ENCODE peak calls at places on chromosomes 5 and 9, in eight cellular contexts. X is uterus, E is heart right ventricle, Y is left lung, D is mesenchymal stem cell, K is body of pancreas, S is esophagus squamous epithelium, R is mammary epithelial cell. F is an unnamed sample. For H3K4me1 and H3K9me3, the result is how much of the 10 kb centered on the place peaks cover.

GRCh38 chr5:168851902-168852321 is 272.7 kb upstream of the PANK3 start:
- DNase-seq in R (peak), S (no peak), K (no peak), X (no peak), E (peak), D (peak), Y (no peak), F (no peak)

GRCh38 chr9:80093695-80094094 is 521.9 kb downstream of the TLE4 start:
- DNase-seq in D (no peak), E (no peak), Y (no peak), R (no peak), X (no peak), S (no peak), K (no peak), F (no peak)

GRCh38 chr9:72855321-72855720 is 97.5 kb downstream of the ALDH1A1 start:
- DNase-seq in E (no peak), K (no peak), D (no peak), S (no peak), X (no peak), R (no peak), Y (no peak), F (no peak)

GRCh38 chr5:42767491-42768105 is 11.0 kb downstream of the CCDC152 start:
- DNase-seq in R (peak), X (no peak), Y (no peak), S (no peak), D (peak), E (no peak), K (no peak), F (no peak)

GRCh38 chr5:120457839-120458507 is 6.1 kb upstream of the PRR16 start:
- DNase-seq in D (peak), K (peak), X (peak), E (peak), Y (peak), R (peak), S (no peak), F (no peak)

GRCh38 chr9:5949103-5949699 is 58.5 kb downstream of the MLANA start:
- DNase-seq in E (no peak), S (no peak), X (no peak), Y (no peak), R (peak), D (peak), K (no peak), F (no peak)

GRCh38 chr9:86202338-86202882 is 57.0 kb downstream of the C9orf153 start:
- DNase-seq in X (no peak), Y (no peak), E (peak), R (peak), S (no peak), K (peak), D (peak), F (no peak)

GRCh38 chr5:123124495-123125171 is 35.6 kb downstream of the PRDM6 start:
- DNase-seq in X (no peak), Y (no peak), E (no peak), S (no peak), K (no peak), D (no peak), R (no peak), F (no peak)

GRCh38 chr5:177550120-177550519 is 4.2 kb downstream of the FAM193B start:
- DNase-seq in Y (no peak), K (no peak), E (no peak), D (no peak), R (no peak), X (no peak), S (no peak), F (no peak)

GRCh38 chr5:851553-851952 is 767 bp upstream of the ZDHHC11 start:
- DNase-seq in E (no peak), D (no peak), S (no peak), X (no peak), R (no peak), Y (peak), K (no peak), F (no peak)

GRCh38 chr5:133155326-133155969 is 103.6 kb downstream of the HSPA4 start:
- DNase-seq in X (no peak), R (no peak), E (no peak), S (no peak), K (no peak), Y (no peak), D (no peak), F (no peak)

GRCh38 chr9:33022755-33023154 is 2.3 kb upstream of the DNAJA1 start:
- DNase-seq in E (no peak), Y (no peak), K (no peak), S (no peak), D (no peak), X (no peak), R (no peak), F (no peak)

GRCh38 chr5:35145671-35146317 is 84.5 kb downstream of the PRLR start:
- DNase-seq in D (no peak), S (no peak), K (no peak), X (no peak), E (no peak), Y (no peak), R (no peak), F (no peak)

GRCh38 chr9:130189840-130190239 is 17.6 kb downstream of the NCS1 start:
- DNase-seq in K (no peak), X (no peak), S (no peak), R (no peak), Y (no peak), D (peak), E (no peak), F (no peak)

GRCh38 chr9:35728041-35728971 is 3.7 kb downstream of the TLN1 start:
- DNase-seq in Y (peak), E (peak), D (peak), X (peak), K (peak), S (no peak), R (peak), F (peak)

GRCh38 chr9:33452828-33453271 is 5.5 kb upstream of the AQP3 start:
- DNase-seq in S (no peak), K (peak), X (no peak), E (peak), R (peak), Y (peak), D (peak), F (no peak)

DNA sequence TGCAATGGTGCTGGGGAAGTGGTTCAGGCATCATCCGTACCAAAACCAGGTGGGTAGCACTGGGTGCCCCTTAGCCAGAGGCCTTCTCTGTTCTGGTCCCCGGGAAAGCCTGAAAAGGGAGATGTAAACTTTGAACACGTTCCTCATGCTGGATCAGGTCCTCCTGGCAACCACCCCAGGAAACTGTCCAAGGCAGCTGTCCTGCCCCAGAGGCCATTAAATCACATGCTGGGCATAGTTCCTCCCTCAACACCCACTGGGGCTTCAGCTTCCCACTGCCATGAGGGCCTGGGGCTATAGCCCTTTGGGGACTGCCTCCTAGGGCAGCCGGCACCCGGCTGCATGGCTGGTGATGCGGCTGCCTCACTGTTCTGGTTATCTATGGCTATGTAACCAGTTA is 228.9 kb upstream of the MVB12B start:
- DNase-seq in D (no peak), S (no peak), X (no peak), K (no peak), E (peak), Y (no peak), R (no peak), F (no peak)
- H3K4me1 ChIP-seq in D (under half), S (under half), X (under half), K (under half), E (under half), Y (under half), R (under half), F (under half)

GRCh38 chr5:3023678-3024077 is 272.2 kb upstream of the IRX2 start:
- DNase-seq in S (no peak), Y (no peak), X (no peak), R (no peak), D (no peak), E (no peak), K (no peak), F (peak)

GRCh38 chr5:3024541-3024940 is 273.1 kb upstream of the IRX2 start:
- DNase-seq in E (no peak), K (no peak), S (no peak), D (no peak), Y (no peak), X (no peak), R (no peak), F (no peak)

GRCh38 chr5:3024976-3025375 is 273.5 kb upstream of the IRX2 start:
- DNase-seq in R (no peak), D (no peak), S (no peak), Y (no peak), E (no peak), X (no peak), K (no peak), F (no peak)

GRCh38 chr5:3025392-3025791 is 273.9 kb upstream of the IRX2 start:
- DNase-seq in S (no peak), Y (no peak), E (no peak), X (no peak), K (no peak), R (no peak), D (no peak), F (no peak)

DNA sequence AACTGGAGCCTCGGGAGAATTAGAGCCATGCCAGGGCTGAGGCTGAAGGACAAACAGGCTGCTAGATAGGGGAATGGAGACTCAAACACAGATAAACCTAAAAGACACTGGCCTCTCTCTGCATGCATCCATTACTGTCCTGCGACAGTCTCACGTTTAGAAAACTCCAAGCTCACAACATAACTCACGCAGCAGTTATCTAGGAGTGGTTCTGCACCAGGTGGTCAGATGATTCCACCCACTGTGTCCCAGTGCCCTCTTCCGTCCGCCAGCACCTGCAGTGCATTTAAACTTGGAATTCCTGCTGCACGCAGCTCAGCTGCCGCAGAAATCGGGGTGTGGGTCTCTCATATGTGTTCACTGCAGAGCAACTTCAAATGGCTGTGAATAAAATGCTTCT is 272.6 kb upstream of the IRX2 start:
- DNase-seq in Y (no peak), E (no peak), D (no peak), K (no peak), S (no peak), X (no peak), R (no peak), F (peak)
- H3K9me3 ChIP-seq in Y (under half), E (under half), D (under half), K (under half), S (under half), X (under half), R (under half), F (under half)

GRCh38 chr9:121635300-121635699 is 16.1 kb upstream of the DAB2IP start:
- DNase-seq in D (no peak), S (no peak), X (no peak), K (no peak), Y (no peak), R (no peak), E (no peak), F (no peak)

GRCh38 chr9:121636978-121637377 is 14.5 kb upstream of the DAB2IP start:
- DNase-seq in S (no peak), R (no peak), D (no peak), K (no peak), Y (peak), X (no peak), E (no peak), F (no peak)

GRCh38 chr9:121634800-121635261 is 16.6 kb upstream of the DAB2IP start:
- DNase-seq in S (no peak), R (no peak), K (no peak), Y (no peak), X (peak), E (no peak), D (peak), F (no peak)

GRCh38 chr9:121637441-121638222 is 13.8 kb upstream of the DAB2IP start:
- DNase-seq in E (no peak), Y (peak), D (peak), X (no peak), R (peak), K (no peak), S (no peak), F (no peak)

DNA sequence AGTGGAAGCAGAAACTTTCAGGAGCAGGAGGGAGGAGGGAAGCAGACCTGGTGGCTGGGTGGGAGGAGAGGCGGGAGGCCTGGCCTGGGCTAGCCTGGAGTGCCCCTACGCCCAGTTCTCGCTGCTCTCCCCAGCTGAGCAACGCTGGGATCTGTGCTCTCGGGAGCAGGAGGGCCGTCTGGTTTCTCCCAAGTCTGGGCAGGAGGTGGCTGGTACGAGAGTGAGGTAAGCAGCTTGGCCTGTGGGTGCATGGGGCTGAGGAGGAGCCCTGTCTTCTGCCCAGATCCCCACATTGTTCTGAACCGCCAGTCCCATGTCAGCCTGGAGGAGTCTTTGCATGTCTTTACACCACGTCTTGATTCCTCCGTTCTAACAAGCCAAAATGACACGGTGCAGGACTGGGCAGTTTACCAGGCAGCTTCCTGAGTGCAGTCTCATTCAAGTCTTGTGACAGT is 15.0 kb upstream of the DAB2IP start:
- DNase-seq in K (no peak), Y (peak), S (no peak), R (peak), D (peak), X (peak), E (no peak), F (no peak)
- H3K4me1 ChIP-seq in K (half or more), Y (under half), S (under half), R (under half), D (under half), X (under half), E (half or more), F (half or more)

DNA sequence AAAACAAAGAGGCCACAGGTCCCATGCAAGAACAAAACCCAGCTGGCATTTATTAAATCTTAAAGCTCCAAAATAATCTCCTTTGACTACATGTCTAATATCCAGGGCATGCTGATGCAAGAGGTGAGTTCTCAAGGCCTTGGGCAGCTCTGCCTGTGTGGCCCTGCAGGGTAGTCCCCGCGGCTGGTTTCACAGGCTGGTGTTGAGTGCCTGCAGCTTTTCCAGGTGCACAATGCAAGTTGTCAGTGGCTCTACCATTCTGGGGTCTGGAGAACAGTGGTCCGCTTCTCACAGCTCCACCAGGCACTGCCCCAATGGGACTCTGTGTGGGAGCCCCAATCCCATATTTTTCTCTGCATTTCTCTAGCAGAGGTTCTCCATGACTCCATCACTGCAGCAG is 54.4 kb upstream of the HCN1 start:
- DNase-seq in D (no peak), E (no peak), Y (peak), S (no peak), X (no peak), R (no peak), K (no peak), F (no peak)
- H3K9me3 ChIP-seq in D (under half), E (under half), Y (under half), S (under half), X (under half), R (under half), K (under half), F (under half)

DNA sequence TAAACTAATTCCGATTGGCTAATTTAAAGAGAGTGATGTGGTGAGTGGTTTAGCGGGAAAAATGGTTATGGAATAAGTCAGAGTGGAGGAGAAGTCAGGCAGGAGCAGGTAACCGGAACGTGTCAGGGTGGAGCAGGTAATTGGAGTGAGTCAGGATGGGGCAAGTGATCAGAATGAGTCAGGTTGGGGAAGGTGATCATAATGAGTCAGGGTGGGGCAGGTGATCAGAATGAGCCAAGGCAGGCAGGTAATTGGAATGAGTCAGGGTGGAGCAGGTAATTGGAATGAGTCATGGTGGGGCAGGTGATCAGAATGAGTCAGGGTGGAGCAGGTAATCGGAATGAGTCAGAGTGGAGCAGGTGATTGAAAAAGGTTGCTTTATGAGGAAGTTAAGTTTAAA is 101.4 kb downstream of the TMEM167A start:
- DNase-seq in X (no peak), Y (no peak), R (peak), S (no peak), D (no peak), E (no peak), K (no peak), F (no peak)
- H3K4me1 ChIP-seq in X (under half), Y (under half), R (under half), S (under half), D (under half), E (under half), K (under half), F (under half)

GRCh38 chr5:81698806-81699205 is 52.1 kb downstream of the SSBP2 start:
- DNase-seq in D (no peak), S (no peak), R (no peak), K (no peak), E (no peak), Y (no peak), X (no peak), F (no peak)
- H3K9me3 ChIP-seq in D (under half), S (under half), R (under half), K (under half), E (under half), Y (under half), X (under half), F (under half)

GRCh38 chr5:127664082-127664481 is 15.2 kb downstream of the CTXN3 start:
- DNase-seq in S (no peak), R (no peak), Y (no peak), X (no peak), D (no peak), K (no peak), E (no peak), F (no peak)
- H3K4me1 ChIP-seq in S (under half), R (under half), Y (under half), X (under half), D (under half), K (under half), E (under half), F (under half)

GRCh38 chr5:130021000-130021399 is 116.7 kb downstream of the CHSY3 start:
- DNase-seq in R (no peak), X (no peak), E (no peak), K (no peak), Y (no peak), D (no peak), S (no peak), F (no peak)
- H3K9me3 ChIP-seq in R (under half), X (under half), E (under half), K (under half), Y (under half), D (under half), S (under half), F (under half)